ENCODE peak calls at places on chromosomes 6 and 20, in ten cellular contexts. One of them, this sample, is unnamed.

GRCh38 chr6:157464653-157465535 is 83.9 kb downstream of the ZDHHC14 start:
- DNase-seq in mesenchymal stem cell: no peak
- DNase-seq in mucosa of descending colon: no peak
- DNase-seq in effector memory CD4-positive, alpha-beta T cell: no peak
- DNase-seq in thoracic aorta: no peak
- DNase-seq in kidney epithelial cell: no peak
- DNase-seq in fibroblast of villous mesenchyme: no peak
- DNase-seq in IMR-90: no peak
- DNase-seq in HCT116: no peak
- DNase-seq in neural progenitor cell: peak; percentile 36
- DNase-seq in this sample: no peak

GRCh38 chr20:47770931-47771330 is 14.3 kb downstream of the SULF2 start:
- DNase-seq in mesenchymal stem cell: no peak
- DNase-seq in mucosa of descending colon: no peak
- DNase-seq in effector memory CD4-positive, alpha-beta T cell: no peak
- DNase-seq in thoracic aorta: no peak
- DNase-seq in kidney epithelial cell: no peak
- DNase-seq in fibroblast of villous mesenchyme: no peak
- DNase-seq in IMR-90: no peak
- DNase-seq in HCT116: no peak
- DNase-seq in neural progenitor cell: peak; percentile 28
- DNase-seq in this sample: no peak

GRCh38 chr6:170554086-170554887 is at the start of gene TBP:
- DNase-seq in mesenchymal stem cell: peak; percentile 100
- DNase-seq in mucosa of descending colon: peak; percentile 99
- DNase-seq in effector memory CD4-positive, alpha-beta T cell: peak; percentile 98
- DNase-seq in thoracic aorta: peak; percentile 94
- DNase-seq in kidney epithelial cell: peak; percentile 98
- DNase-seq in fibroblast of villous mesenchyme: peak; percentile 99
- DNase-seq in IMR-90: peak; percentile 99
- DNase-seq in HCT116: peak; percentile 99
- DNase-seq in neural progenitor cell: peak; percentile 99
- DNase-seq in this sample: peak; percentile 100

GRCh38 chr6:34664270-34664971 is 32.1 kb downstream of the ILRUN start:
- DNase-seq in mesenchymal stem cell: peak; percentile 72
- DNase-seq in mucosa of descending colon: no peak
- DNase-seq in effector memory CD4-positive, alpha-beta T cell: no peak
- DNase-seq in thoracic aorta: no peak
- DNase-seq in kidney epithelial cell: no peak
- DNase-seq in fibroblast of villous mesenchyme: peak; percentile 72
- DNase-seq in IMR-90: peak; percentile 62
- DNase-seq in HCT116: no peak
- DNase-seq in neural progenitor cell: no peak
- DNase-seq in this sample: peak; percentile 20

GRCh38 chr20:40991181-40991889 is 37.3 kb upstream of the TOP1 start:
- DNase-seq in mesenchymal stem cell: no peak
- DNase-seq in mucosa of descending colon: peak; percentile 48
- DNase-seq in effector memory CD4-positive, alpha-beta T cell: no peak
- DNase-seq in thoracic aorta: no peak
- DNase-seq in kidney epithelial cell: no peak
- DNase-seq in fibroblast of villous mesenchyme: no peak
- DNase-seq in IMR-90: no peak
- DNase-seq in HCT116: no peak
- DNase-seq in neural progenitor cell: no peak
- DNase-seq in this sample: peak; percentile 16

GRCh38 chr6:46715106-46715505 is 20.1 kb downstream of the PLA2G7 start:
- DNase-seq in mesenchymal stem cell: no peak
- DNase-seq in mucosa of descending colon: no peak
- DNase-seq in effector memory CD4-positive, alpha-beta T cell: no peak
- DNase-seq in thoracic aorta: no peak
- DNase-seq in kidney epithelial cell: no peak
- DNase-seq in fibroblast of villous mesenchyme: no peak
- DNase-seq in IMR-90: no peak
- DNase-seq in HCT116: no peak
- DNase-seq in neural progenitor cell: no peak
- DNase-seq in this sample: peak; percentile 83

GRCh38 chr6:105136433-105137350 is 43.1 kb downstream of the POPDC3 start:
- DNase-seq in mesenchymal stem cell: peak; percentile 77
- DNase-seq in mucosa of descending colon: peak; percentile 56
- DNase-seq in effector memory CD4-positive, alpha-beta T cell: no peak
- DNase-seq in thoracic aorta: no peak
- DNase-seq in kidney epithelial cell: no peak
- DNase-seq in fibroblast of villous mesenchyme: peak; percentile 51
- DNase-seq in IMR-90: peak; percentile 59
- DNase-seq in HCT116: no peak
- DNase-seq in neural progenitor cell: peak; percentile 87
- DNase-seq in this sample: peak; percentile 42

GRCh38 chr6:99143108-99143828 is 195.5 kb upstream of the FBXL4 start:
- DNase-seq in mesenchymal stem cell: no peak
- DNase-seq in mucosa of descending colon: no peak
- DNase-seq in effector memory CD4-positive, alpha-beta T cell: no peak
- DNase-seq in thoracic aorta: no peak
- DNase-seq in kidney epithelial cell: no peak
- DNase-seq in fibroblast of villous mesenchyme: no peak
- DNase-seq in IMR-90: no peak
- DNase-seq in HCT116: no peak
- DNase-seq in neural progenitor cell: no peak
- DNase-seq in this sample: no peak

GRCh38 chr6:34736838-34737237 is 20.5 kb upstream of the SNRPC start:
- DNase-seq in mesenchymal stem cell: no peak
- DNase-seq in mucosa of descending colon: no peak
- DNase-seq in effector memory CD4-positive, alpha-beta T cell: no peak
- DNase-seq in thoracic aorta: no peak
- DNase-seq in kidney epithelial cell: no peak
- DNase-seq in fibroblast of villous mesenchyme: no peak
- DNase-seq in IMR-90: no peak
- DNase-seq in HCT116: no peak
- DNase-seq in neural progenitor cell: no peak
- DNase-seq in this sample: no peak

GRCh38 chr6:110325197-110325596 is 33.0 kb downstream of the METTL24 start:
- DNase-seq in mesenchymal stem cell: peak; percentile 93
- DNase-seq in mucosa of descending colon: peak; percentile 33
- DNase-seq in effector memory CD4-positive, alpha-beta T cell: no peak
- DNase-seq in thoracic aorta: no peak
- DNase-seq in kidney epithelial cell: no peak
- DNase-seq in fibroblast of villous mesenchyme: peak; percentile 96
- DNase-seq in IMR-90: peak; percentile 85
- DNase-seq in HCT116: no peak
- DNase-seq in neural progenitor cell: no peak
- DNase-seq in this sample: peak; percentile 13

GRCh38 chr20:23078351-23078993 is 7.7 kb downstream of the CD93 start:
- DNase-seq in mesenchymal stem cell: peak; percentile 76
- DNase-seq in mucosa of descending colon: no peak
- DNase-seq in effector memory CD4-positive, alpha-beta T cell: no peak
- DNase-seq in thoracic aorta: no peak
- DNase-seq in kidney epithelial cell: no peak
- DNase-seq in fibroblast of villous mesenchyme: peak; percentile 16
- DNase-seq in IMR-90: no peak
- DNase-seq in HCT116: no peak
- DNase-seq in neural progenitor cell: peak; percentile 40
- DNase-seq in this sample: no peak

GRCh38 chr6:169895000-169895759 is 143.8 kb downstream of the ERMARD start:
- DNase-seq in mesenchymal stem cell: no peak
- DNase-seq in mucosa of descending colon: no peak
- DNase-seq in effector memory CD4-positive, alpha-beta T cell: no peak
- DNase-seq in thoracic aorta: no peak
- DNase-seq in kidney epithelial cell: no peak
- DNase-seq in fibroblast of villous mesenchyme: no peak
- DNase-seq in IMR-90: no peak
- DNase-seq in HCT116: no peak
- DNase-seq in neural progenitor cell: no peak
- DNase-seq in this sample: no peak

GRCh38 chr6:1806935-1807334 is 197.2 kb downstream of the FOXC1 start:
- DNase-seq in mesenchymal stem cell: no peak
- DNase-seq in mucosa of descending colon: no peak
- DNase-seq in effector memory CD4-positive, alpha-beta T cell: no peak
- DNase-seq in thoracic aorta: no peak
- DNase-seq in kidney epithelial cell: no peak
- DNase-seq in fibroblast of villous mesenchyme: no peak
- DNase-seq in IMR-90: no peak
- DNase-seq in HCT116: no peak
- DNase-seq in neural progenitor cell: no peak
- DNase-seq in this sample: no peak

GRCh38 chr20:34522969-34523871 is 7.0 kb downstream of the DYNLRB1 start:
- DNase-seq in mesenchymal stem cell: peak; percentile 66
- DNase-seq in mucosa of descending colon: peak; percentile 76
- DNase-seq in effector memory CD4-positive, alpha-beta T cell: no peak
- DNase-seq in thoracic aorta: no peak
- DNase-seq in kidney epithelial cell: no peak
- DNase-seq in fibroblast of villous mesenchyme: peak; percentile 70
- DNase-seq in IMR-90: peak; percentile 81
- DNase-seq in HCT116: peak; percentile 42
- DNase-seq in neural progenitor cell: peak; percentile 69
- DNase-seq in this sample: peak; percentile 67

GRCh38 chr20:45322952-45323383 is 14.9 kb upstream of the MATN4 start:
- DNase-seq in mesenchymal stem cell: peak; percentile 32
- DNase-seq in mucosa of descending colon: peak; percentile 75
- DNase-seq in effector memory CD4-positive, alpha-beta T cell: no peak
- DNase-seq in thoracic aorta: no peak
- DNase-seq in kidney epithelial cell: no peak
- DNase-seq in fibroblast of villous mesenchyme: peak; percentile 32
- DNase-seq in IMR-90: peak; percentile 43
- DNase-seq in HCT116: peak; percentile 31
- DNase-seq in neural progenitor cell: no peak
- DNase-seq in this sample: peak; percentile 60

GRCh38 chr6:90105766-90106165 is 190.9 kb downstream of the BACH2 start:
- DNase-seq in mesenchymal stem cell: no peak
- DNase-seq in mucosa of descending colon: no peak
- DNase-seq in effector memory CD4-positive, alpha-beta T cell: no peak
- DNase-seq in thoracic aorta: no peak
- DNase-seq in kidney epithelial cell: no peak
- DNase-seq in fibroblast of villous mesenchyme: no peak
- DNase-seq in IMR-90: no peak
- DNase-seq in HCT116: no peak
- DNase-seq in neural progenitor cell: no peak
- DNase-seq in this sample: no peak

GRCh38 chr6:132391391-132392291 is 9.6 kb downstream of the MOXD1 start:
- DNase-seq in mesenchymal stem cell: peak; percentile 90
- DNase-seq in mucosa of descending colon: peak; percentile 32
- DNase-seq in effector memory CD4-positive, alpha-beta T cell: no peak
- DNase-seq in thoracic aorta: no peak
- DNase-seq in kidney epithelial cell: peak; percentile 68
- DNase-seq in fibroblast of villous mesenchyme: peak; percentile 70
- DNase-seq in IMR-90: peak; percentile 96
- DNase-seq in HCT116: no peak
- DNase-seq in neural progenitor cell: peak; percentile 39
- DNase-seq in this sample: peak; percentile 91

GRCh38 chr20:6768228-6769185 is 1.0 kb downstream of the BMP2 start:
- DNase-seq in mesenchymal stem cell: peak; percentile 61
- DNase-seq in mucosa of descending colon: peak; percentile 41
- DNase-seq in effector memory CD4-positive, alpha-beta T cell: no peak
- DNase-seq in thoracic aorta: no peak
- DNase-seq in kidney epithelial cell: no peak
- DNase-seq in fibroblast of villous mesenchyme: peak; percentile 40
- DNase-seq in IMR-90: peak; percentile 4
- DNase-seq in HCT116: no peak
- DNase-seq in neural progenitor cell: peak; percentile 51
- DNase-seq in this sample: peak; percentile 45
- H3K4me3 ChIP-seq in mesenchymal stem cell: peak overlapping the region; percentile 88
- H3K4me3 ChIP-seq in mucosa of descending colon: peak overlapping the region; percentile 84
- H3K4me3 ChIP-seq in effector memory CD4-positive, alpha-beta T cell: no peak overlapping the region
- H3K4me3 ChIP-seq in thoracic aorta: peak overlapping the region; percentile 86
- H3K4me3 ChIP-seq in kidney epithelial cell: peak overlapping the region; percentile 94
- H3K4me3 ChIP-seq in fibroblast of villous mesenchyme: peak overlapping the region; percentile 67
- H3K4me3 ChIP-seq in IMR-90: peak overlapping the region; percentile 77
- H3K4me3 ChIP-seq in HCT116: no peak overlapping the region
- H3K4me3 ChIP-seq in neural progenitor cell: peak overlapping the region; percentile 92
- H3K4me3 ChIP-seq in this sample: peak overlapping the region; percentile 77

DNA sequence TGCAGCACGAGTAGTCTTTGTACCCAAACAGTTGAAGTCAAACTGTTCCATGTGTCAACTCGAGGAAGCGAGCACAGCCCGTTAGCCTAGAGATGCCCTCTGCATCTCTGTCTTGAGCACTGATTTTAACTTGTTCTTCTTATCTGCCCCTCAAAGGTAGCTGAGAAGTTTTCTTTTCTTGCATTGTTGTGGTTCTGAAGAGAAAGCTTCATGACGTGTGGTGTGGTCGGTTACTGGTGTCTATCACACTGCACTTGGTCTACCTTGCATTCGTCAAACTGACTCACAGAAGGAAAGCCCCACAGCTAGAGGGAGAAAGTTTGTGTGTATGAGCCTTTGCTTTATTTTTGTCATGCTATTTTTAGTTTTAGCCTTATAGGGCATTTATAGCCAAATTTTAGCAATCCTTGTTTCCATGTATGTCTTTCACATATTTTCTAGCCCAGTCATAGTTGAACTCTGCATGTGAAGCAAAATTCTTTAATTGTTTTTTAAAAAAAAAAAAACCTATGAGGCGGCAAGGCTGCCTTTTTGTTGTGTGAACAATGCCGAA is 115.1 kb downstream of the JAG1 start:
- DNase-seq in mesenchymal stem cell: peak; percentile 92
- DNase-seq in mucosa of descending colon: no peak
- DNase-seq in effector memory CD4-positive, alpha-beta T cell: no peak
- DNase-seq in thoracic aorta: no peak
- DNase-seq in kidney epithelial cell: peak; percentile 75
- DNase-seq in fibroblast of villous mesenchyme: peak; percentile 82
- DNase-seq in IMR-90: peak; percentile 99
- DNase-seq in HCT116: no peak
- DNase-seq in neural progenitor cell: no peak
- DNase-seq in this sample: peak; percentile 91
- H3K4me3 ChIP-seq in mesenchymal stem cell: no peak overlapping the region
- H3K4me3 ChIP-seq in mucosa of descending colon: no peak overlapping the region
- H3K4me3 ChIP-seq in effector memory CD4-positive, alpha-beta T cell: no peak overlapping the region
- H3K4me3 ChIP-seq in thoracic aorta: peak overlapping the region; percentile 21
- H3K4me3 ChIP-seq in kidney epithelial cell: no peak overlapping the region
- H3K4me3 ChIP-seq in fibroblast of villous mesenchyme: no peak overlapping the region
- H3K4me3 ChIP-seq in IMR-90: peak overlapping the region; percentile 1
- H3K4me3 ChIP-seq in HCT116: no peak overlapping the region
- H3K4me3 ChIP-seq in neural progenitor cell: no peak overlapping the region
- H3K4me3 ChIP-seq in this sample: no peak overlapping the region

DNA sequence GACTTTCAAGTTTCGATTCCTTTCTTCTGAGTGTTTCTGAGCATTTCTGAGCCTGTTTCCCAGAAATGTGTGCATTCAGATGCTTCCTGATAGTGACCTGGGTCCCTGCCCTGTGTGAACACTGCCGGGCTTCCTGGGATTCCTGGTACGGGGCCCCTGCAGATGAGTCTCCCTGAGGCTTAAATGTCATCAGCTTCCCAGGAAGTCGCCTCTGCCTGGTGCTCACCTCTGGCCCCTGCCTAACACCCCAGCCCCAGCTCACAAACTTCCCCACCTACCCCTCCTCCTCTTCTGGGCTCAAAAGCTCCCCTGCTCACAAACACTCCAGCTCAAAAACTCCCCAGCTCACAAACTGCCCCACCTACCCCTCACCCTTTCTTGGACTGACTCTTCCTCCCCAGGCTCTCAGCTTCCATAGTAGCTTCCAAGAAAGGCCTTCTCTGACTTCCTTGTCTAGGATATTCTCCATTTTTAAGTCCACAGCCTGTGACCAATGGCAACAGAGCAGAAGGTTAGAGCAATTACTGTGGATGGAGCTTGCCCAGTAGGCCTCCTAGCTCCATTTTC is 42.0 kb downstream of the TGM2 start:
- DNase-seq in mesenchymal stem cell: peak; percentile 90
- DNase-seq in mucosa of descending colon: no peak
- DNase-seq in effector memory CD4-positive, alpha-beta T cell: no peak
- DNase-seq in thoracic aorta: no peak
- DNase-seq in kidney epithelial cell: no peak
- DNase-seq in fibroblast of villous mesenchyme: peak; percentile 90
- DNase-seq in IMR-90: peak; percentile 78
- DNase-seq in HCT116: no peak
- DNase-seq in neural progenitor cell: peak; percentile 11
- DNase-seq in this sample: no peak
- H3K4me3 ChIP-seq in mesenchymal stem cell: no peak overlapping the region
- H3K4me3 ChIP-seq in mucosa of descending colon: no peak overlapping the region
- H3K4me3 ChIP-seq in effector memory CD4-positive, alpha-beta T cell: no peak overlapping the region
- H3K4me3 ChIP-seq in thoracic aorta: no peak overlapping the region
- H3K4me3 ChIP-seq in kidney epithelial cell: no peak overlapping the region
- H3K4me3 ChIP-seq in fibroblast of villous mesenchyme: no peak overlapping the region
- H3K4me3 ChIP-seq in IMR-90: no peak overlapping the region
- H3K4me3 ChIP-seq in HCT116: no peak overlapping the region
- H3K4me3 ChIP-seq in neural progenitor cell: no peak overlapping the region
- H3K4me3 ChIP-seq in this sample: no peak overlapping the region

GRCh38 chr6:12748815-12749521 is 32.4 kb downstream of the PHACTR1 start:
- DNase-seq in mesenchymal stem cell: no peak
- DNase-seq in mucosa of descending colon: no peak
- DNase-seq in effector memory CD4-positive, alpha-beta T cell: no peak
- DNase-seq in thoracic aorta: no peak
- DNase-seq in kidney epithelial cell: no peak
- DNase-seq in fibroblast of villous mesenchyme: no peak
- DNase-seq in IMR-90: no peak
- DNase-seq in HCT116: no peak
- DNase-seq in neural progenitor cell: peak; percentile 83
- DNase-seq in this sample: no peak
- H3K4me3 ChIP-seq in mesenchymal stem cell: no peak overlapping the region
- H3K4me3 ChIP-seq in mucosa of descending colon: no peak overlapping the region
- H3K4me3 ChIP-seq in effector memory CD4-positive, alpha-beta T cell: no peak overlapping the region
- H3K4me3 ChIP-seq in thoracic aorta: no peak overlapping the region
- H3K4me3 ChIP-seq in kidney epithelial cell: peak overlapping the region; percentile 27
- H3K4me3 ChIP-seq in fibroblast of villous mesenchyme: no peak overlapping the region
- H3K4me3 ChIP-seq in IMR-90: no peak overlapping the region
- H3K4me3 ChIP-seq in HCT116: no peak overlapping the region
- H3K4me3 ChIP-seq in neural progenitor cell: peak overlapping the region; percentile 87
- H3K4me3 ChIP-seq in this sample: no peak overlapping the region